ENCODE peak calls at places on chromosomes 12 and 14, in eight cellular contexts. X, G, R, T, L, Q, Z and M are unnamed samples.

GRCh38 chr12:67456281-67456918 is 187.2 kb downstream of the CAND1 start:
- DNase-seq in X (peak), Z (peak), Q (no peak), L (peak), R (no peak), T (no peak), G (no peak), M (no peak)

GRCh38 chr14:64722842-64723447 is 18.7 kb downstream of the PLEKHG3 start:
- DNase-seq in L (no peak), Q (no peak), G (no peak), T (peak), X (no peak), Z (no peak), R (no peak), M (no peak)

GRCh38 chr14:104878582-104878981 is 13.5 kb downstream of the CEP170B start:
- DNase-seq in Q (no peak), X (no peak), T (no peak), G (no peak), R (no peak), L (no peak), Z (no peak), M (no peak)

GRCh38 chr12:57240069-57240921 is 10.7 kb downstream of the STAC3 start:
- DNase-seq in Q (peak), G (peak), R (peak), X (peak), T (peak), L (peak), Z (peak), M (no peak)

GRCh38 chr12:65824314-65824563 is at the start of gene HMGA2:
- DNase-seq in Q (no peak), Z (peak), R (no peak), L (peak), G (no peak), X (peak), T (no peak), M (peak)

GRCh38 chr12:43434614-43435013 is 117.4 kb downstream of the ADAMTS20 start:
- DNase-seq in G (no peak), Q (no peak), L (no peak), R (no peak), T (no peak), X (no peak), Z (no peak), M (no peak)

GRCh38 chr12:14264777-14265176 is 100.7 kb upstream of the ATF7IP start:
- DNase-seq in L (no peak), G (no peak), R (no peak), Q (no peak), Z (peak), T (no peak), X (no peak), M (no peak)

GRCh38 chr14:95523051-95523817 is 6.8 kb upstream of the SYNE3 start:
- DNase-seq in Z (peak), G (no peak), R (peak), L (no peak), T (peak), Q (no peak), X (peak), M (no peak)

GRCh38 chr14:40113671-40114070 is 681.4 kb upstream of the FBXO33 start:
- DNase-seq in R (no peak), Q (no peak), Z (no peak), T (no peak), G (no peak), X (no peak), L (no peak), M (no peak)

GRCh38 chr12:71726548-71726947 is 28.1 kb upstream of the RAB21 start:
- DNase-seq in L (no peak), T (no peak), Z (no peak), G (no peak), Q (no peak), R (no peak), X (no peak), M (no peak)

GRCh38 chr12:47811070-47811391 is 8.7 kb downstream of the HDAC7 start:
- DNase-seq in T (no peak), R (no peak), G (no peak), L (no peak), Z (no peak), X (no peak), Q (no peak), M (no peak)

GRCh38 chr12:65956056-65956738 is 131.9 kb downstream of the HMGA2 start:
- DNase-seq in R (no peak), X (no peak), L (no peak), Z (no peak), T (no peak), Q (no peak), G (no peak), M (no peak)

GRCh38 chr14:103155013-103155412 is 31.8 kb downstream of the TNFAIP2 start:
- DNase-seq in X (no peak), T (no peak), R (no peak), L (peak), Q (peak), Z (peak), G (no peak), M (no peak)

GRCh38 chr12:76909290-76909689 is 30.5 kb upstream of the CSRP2 start:
- DNase-seq in R (no peak), X (no peak), T (no peak), Z (no peak), L (no peak), G (no peak), Q (no peak), M (no peak)

GRCh38 chr14:77641207-77641533 is 24.7 kb upstream of the SPTLC2 start:
- DNase-seq in G (peak), X (no peak), T (no peak), R (no peak), L (no peak), Q (no peak), Z (no peak), M (no peak)

GRCh38 chr12:116881325-116881866 is at the start of gene HRK:
- DNase-seq in Q (no peak), X (no peak), L (no peak), R (no peak), G (peak), T (no peak), Z (no peak), M (no peak)

GRCh38 chr12:131208425-131208824 is 254.7 kb downstream of the ADGRD1 start:
- DNase-seq in Q (no peak), T (no peak), X (no peak), L (no peak), G (no peak), Z (no peak), R (no peak), M (no peak)

GRCh38 chr14:23182372-23183014 is 967 bp downstream of the SLC7A8 start:
- DNase-seq in Q (no peak), G (peak), L (no peak), Z (no peak), R (peak), X (no peak), T (peak), M (no peak)

GRCh38 chr12:69985656-69986055 is 160.6 kb downstream of the MYRFL start:
- DNase-seq in G (no peak), Q (peak), X (no peak), Z (no peak), L (no peak), R (peak), T (peak), M (no peak)

GRCh38 chr12:32650508-32650907 is 28.6 kb upstream of the DNM1L start:
- DNase-seq in Q (no peak), R (no peak), X (no peak), T (no peak), Z (no peak), L (no peak), G (no peak), M (peak)

GRCh38 chr12:75481774-75482173 is 1.2 kb downstream of the GLIPR1 start:
- DNase-seq in X (peak), R (no peak), G (no peak), Q (no peak), T (no peak), L (no peak), Z (peak), M (no peak)

GRCh38 chr12:119180380-119181040 is 1.8 kb downstream of the HSPB8 start:
- DNase-seq in R (no peak), X (peak), Q (peak), Z (peak), G (no peak), T (no peak), L (no peak), M (peak)

GRCh38 chr14:55884819-55885218 is 233.4 kb upstream of the PELI2 start:
- DNase-seq in R (no peak), T (no peak), G (no peak), Q (no peak), L (no peak), X (no peak), Z (no peak), M (no peak)

GRCh38 chr12:105982022-105982421 is 156.7 kb downstream of the NUAK1 start:
- DNase-seq in G (no peak), Q (no peak), Z (no peak), R (no peak), T (no peak), X (no peak), L (no peak), M (no peak)

GRCh38 chr14:97180304-97181200 is 383.4 kb downstream of the VRK1 start:
- DNase-seq in T (no peak), X (peak), Z (no peak), L (no peak), R (peak), Q (peak), G (no peak), M (no peak)

GRCh38 chr12:84604541-84604940 is 308.1 kb downstream of the SLC6A15 start:
- DNase-seq in L (no peak), Q (no peak), Z (no peak), X (no peak), T (no peak), G (no peak), R (no peak), M (no peak)

GRCh38 chr12:121513464-121514183 is 67.2 kb downstream of the KDM2B start:
- DNase-seq in T (peak), Q (peak), G (no peak), Z (no peak), R (no peak), X (no peak), L (no peak), M (no peak)

GRCh38 chr12:122208073-122208820 is 4.7 kb downstream of the B3GNT4 start:
- DNase-seq in L (no peak), G (no peak), X (no peak), R (no peak), T (no peak), Q (no peak), Z (no peak), M (no peak)

GRCh38 chr12:5480218-5480952 is 48.5 kb downstream of the NTF3 start:
- DNase-seq in Q (no peak), R (no peak), G (no peak), X (no peak), Z (peak), L (no peak), T (no peak), M (no peak)

GRCh38 chr12:47950856-47951468 is 12.4 kb upstream of the TMEM106C start:
- DNase-seq in X (no peak), R (no peak), L (no peak), Q (no peak), Z (no peak), T (no peak), G (no peak), M (no peak)

GRCh38 chr14:76267322-76268012 is 108.5 kb upstream of the ESRRB start:
- DNase-seq in X (peak), R (peak), T (peak), Q (no peak), Z (peak), L (no peak), G (no peak), M (peak)

GRCh38 chr14:94045101-94045500 is 19.0 kb downstream of the OTUB2 start:
- DNase-seq in Z (no peak), T (no peak), G (no peak), X (no peak), L (no peak), Q (no peak), R (no peak), M (no peak)

GRCh38 chr12:100959481-100959880 is 164.9 kb downstream of the ANO4 start:
- DNase-seq in L (peak), R (no peak), Z (peak), G (no peak), X (peak), T (no peak), Q (no peak), M (peak)

GRCh38 chr12:52860102-52860838 is 11.5 kb upstream of the KRT78 start:
- DNase-seq in T (no peak), X (peak), L (no peak), Z (peak), G (no peak), Q (no peak), R (no peak), M (no peak)

GRCh38 chr12:17976202-17976601 is 113.8 kb downstream of the RERGL start:
- DNase-seq in G (no peak), X (no peak), Z (no peak), R (no peak), L (no peak), Q (no peak), T (no peak), M (no peak)

GRCh38 chr12:98574110-98574509 is 19.4 kb upstream of the SLC25A3 start:
- DNase-seq in Q (no peak), R (no peak), Z (no peak), X (no peak), T (no peak), L (no peak), G (no peak), M (no peak)

GRCh38 chr14:64698899-64699298 is 5.3 kb upstream of the PLEKHG3 start:
- DNase-seq in L (no peak), R (no peak), T (no peak), X (no peak), Q (no peak), Z (no peak), G (no peak), M (no peak)